ENCODE peak calls at places on chromosomes 11 and 22, in five cellular contexts. One of them, this sample, is unnamed.
A peak's percentile ranks its signal among the peaks of the same experiment; 100 is the strongest.

GRCh38 chr11:102007567-102008437 is 39.4 kb upstream of the CFAP300 start:
- DNase-seq in lower leg skin: no peak
- DNase-seq in sigmoid colon: no peak
- DNase-seq in AG10803: peak; percentile 57
- DNase-seq in cardiac muscle cell: peak; percentile 65
- DNase-seq in this sample: peak; percentile 72

GRCh38 chr11:59187587-59187986 is 15.7 kb downstream of the DTX4 start:
- DNase-seq in lower leg skin: peak; percentile 94
- DNase-seq in sigmoid colon: peak; percentile 94
- DNase-seq in AG10803: peak; percentile 38
- DNase-seq in cardiac muscle cell: no peak
- DNase-seq in this sample: no peak

GRCh38 chr11:111793863-111794262 is 27.7 kb upstream of the PPP2R1B start:
- DNase-seq in lower leg skin: no peak
- DNase-seq in sigmoid colon: no peak
- DNase-seq in AG10803: peak; percentile 79
- DNase-seq in cardiac muscle cell: no peak
- DNase-seq in this sample: peak; percentile 50

GRCh38 chr22:31829505-31829904 is 75.7 kb downstream of the DEPDC5 start:
- DNase-seq in lower leg skin: no peak
- DNase-seq in sigmoid colon: no peak
- DNase-seq in AG10803: peak; percentile 91
- DNase-seq in cardiac muscle cell: no peak
- DNase-seq in this sample: peak; percentile 92

GRCh38 chr11:19881185-19881584 is 168.5 kb downstream of the NAV2 start:
- DNase-seq in lower leg skin: no peak
- DNase-seq in sigmoid colon: no peak
- DNase-seq in AG10803: no peak
- DNase-seq in cardiac muscle cell: no peak
- DNase-seq in this sample: no peak

GRCh38 chr22:33780761-33781160 is 139.5 kb downstream of the LARGE1 start:
- DNase-seq in lower leg skin: no peak
- DNase-seq in sigmoid colon: no peak
- DNase-seq in AG10803: no peak
- DNase-seq in cardiac muscle cell: no peak
- DNase-seq in this sample: no peak

GRCh38 chr22:50102946-50103345 is 13.1 kb downstream of the MOV10L1 start:
- DNase-seq in lower leg skin: no peak
- DNase-seq in sigmoid colon: no peak
- DNase-seq in AG10803: no peak
- DNase-seq in cardiac muscle cell: no peak
- DNase-seq in this sample: no peak

GRCh38 chr11:60785806-60786361 is 751 bp downstream of the MS4A10 start:
- DNase-seq in lower leg skin: no peak
- DNase-seq in sigmoid colon: peak; percentile 37
- DNase-seq in AG10803: peak; percentile 8
- DNase-seq in cardiac muscle cell: no peak
- DNase-seq in this sample: peak; percentile 72

GRCh38 chr22:49754674-49755590 is 72.7 kb downstream of the BRD1 start:
- DNase-seq in lower leg skin: peak; percentile 78
- DNase-seq in sigmoid colon: peak; percentile 44
- DNase-seq in AG10803: no peak
- DNase-seq in cardiac muscle cell: no peak
- DNase-seq in this sample: no peak

GRCh38 chr22:30922151-30922611 is 46.4 kb downstream of the MORC2 start:
- DNase-seq in lower leg skin: peak; percentile 87
- DNase-seq in sigmoid colon: peak; percentile 84
- DNase-seq in AG10803: peak; percentile 64
- DNase-seq in cardiac muscle cell: no peak
- DNase-seq in this sample: peak; percentile 45

GRCh38 chr11:118620529-118621070 is 13.2 kb downstream of the PHLDB1 start:
- DNase-seq in lower leg skin: peak; percentile 86
- DNase-seq in sigmoid colon: no peak
- DNase-seq in AG10803: no peak
- DNase-seq in cardiac muscle cell: no peak
- DNase-seq in this sample: no peak

GRCh38 chr22:35995772-35996171 is 32.9 kb downstream of the RBFOX2 start:
- DNase-seq in lower leg skin: peak; percentile 93
- DNase-seq in sigmoid colon: peak; percentile 95
- DNase-seq in AG10803: peak; percentile 97
- DNase-seq in cardiac muscle cell: no peak
- DNase-seq in this sample: peak; percentile 90

GRCh38 chr22:21641417-21641794 is 696 bp upstream of the SDF2L1 start:
- DNase-seq in lower leg skin: no peak
- DNase-seq in sigmoid colon: no peak
- DNase-seq in AG10803: peak; percentile 47
- DNase-seq in cardiac muscle cell: peak; percentile 68
- DNase-seq in this sample: peak; percentile 55

GRCh38 chr22:21643533-21644357 is 1.6 kb downstream of the SDF2L1 start:
- DNase-seq in lower leg skin: no peak
- DNase-seq in sigmoid colon: no peak
- DNase-seq in AG10803: no peak
- DNase-seq in cardiac muscle cell: no peak
- DNase-seq in this sample: no peak

GRCh38 chr22:21642584-21643448 is 714 bp downstream of the SDF2L1 start:
- DNase-seq in lower leg skin: no peak
- DNase-seq in sigmoid colon: no peak
- DNase-seq in AG10803: peak; percentile 35
- DNase-seq in cardiac muscle cell: peak; percentile 61
- DNase-seq in this sample: peak; percentile 65

GRCh38 chr22:21640810-21641209 is 1.3 kb upstream of the SDF2L1 start:
- DNase-seq in lower leg skin: no peak
- DNase-seq in sigmoid colon: no peak
- DNase-seq in AG10803: no peak
- DNase-seq in cardiac muscle cell: no peak
- DNase-seq in this sample: no peak

GRCh38 chr22:21641795-21642583 is at the start of gene SDF2L1:
- DNase-seq in lower leg skin: peak; percentile 100
- DNase-seq in sigmoid colon: peak; percentile 99
- DNase-seq in AG10803: peak; percentile 98
- DNase-seq in cardiac muscle cell: peak; percentile 99
- DNase-seq in this sample: peak; percentile 99
- TF ChIP-seq CTCF in lower leg skin: no peak
- TF ChIP-seq CTCF in sigmoid colon: no peak
- TF ChIP-seq CTCF in AG10803: no peak
- TF ChIP-seq CTCF in cardiac muscle cell: no peak
- TF ChIP-seq CTCF in this sample: no peak

DNA sequence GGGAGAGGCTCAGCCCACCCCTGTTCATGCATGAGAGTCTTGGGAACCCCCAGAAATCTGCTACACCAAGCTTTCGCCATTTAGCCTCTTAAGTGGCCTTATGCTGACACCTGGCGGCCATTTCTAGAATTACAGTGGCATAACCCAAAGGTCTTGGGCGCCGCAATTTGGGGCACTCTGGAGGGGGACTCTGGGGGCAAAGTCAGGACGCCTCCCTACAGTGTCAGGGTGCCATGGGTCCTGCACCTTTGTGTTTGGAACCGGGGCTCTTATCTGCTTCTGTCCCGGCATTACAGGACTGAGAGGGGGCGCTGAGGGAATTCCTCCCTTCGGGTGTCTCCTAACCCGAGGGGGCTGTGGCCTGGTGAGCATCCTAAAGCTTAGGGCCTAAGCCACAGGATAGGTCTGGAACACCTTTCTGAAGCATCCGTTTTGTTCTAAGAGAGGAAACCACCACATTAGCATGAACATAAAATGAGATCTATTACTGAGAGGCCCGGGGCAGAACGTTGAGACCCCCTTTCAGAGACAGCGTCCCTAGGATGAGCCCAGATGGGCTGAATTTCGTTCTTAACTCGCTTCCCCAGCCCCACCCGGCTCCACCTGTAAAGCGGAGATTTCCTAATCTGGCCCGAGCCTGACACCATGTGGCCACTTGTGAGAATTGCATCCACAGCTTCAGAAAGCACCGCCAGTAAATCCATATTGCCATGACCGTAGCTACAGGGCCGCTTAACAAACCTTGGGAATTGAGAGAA is 9.3 kb downstream of the INS start:
- DNase-seq in lower leg skin: peak; percentile 96
- DNase-seq in sigmoid colon: peak; percentile 88
- DNase-seq in AG10803: peak; percentile 58
- DNase-seq in cardiac muscle cell: peak; percentile 92
- DNase-seq in this sample: peak; percentile 82
- H3K4me3 ChIP-seq in lower leg skin: no peak overlapping the region
- H3K4me3 ChIP-seq in sigmoid colon: no peak overlapping the region
- H3K4me3 ChIP-seq in AG10803: no peak overlapping the region
- H3K4me3 ChIP-seq in cardiac muscle cell: no peak overlapping the region
- H3K4me3 ChIP-seq in this sample: no peak overlapping the region

GRCh38 chr11:103476874-103477273 is 367.6 kb downstream of the DYNC2H1 start:
- DNase-seq in lower leg skin: no peak
- DNase-seq in sigmoid colon: no peak
- DNase-seq in AG10803: no peak
- DNase-seq in cardiac muscle cell: no peak
- DNase-seq in this sample: no peak
- TF ChIP-seq CTCF in lower leg skin: no peak
- TF ChIP-seq CTCF in sigmoid colon: no peak
- TF ChIP-seq CTCF in AG10803: no peak
- TF ChIP-seq CTCF in cardiac muscle cell: no peak
- TF ChIP-seq CTCF in this sample: no peak

GRCh38 chr11:76455931-76456330 is 11.1 kb downstream of the EMSY start:
- DNase-seq in lower leg skin: no peak
- DNase-seq in sigmoid colon: no peak
- DNase-seq in AG10803: no peak
- DNase-seq in cardiac muscle cell: no peak
- DNase-seq in this sample: no peak
- H3K4me3 ChIP-seq in lower leg skin: no peak overlapping the region
- H3K4me3 ChIP-seq in sigmoid colon: no peak overlapping the region
- H3K4me3 ChIP-seq in AG10803: no peak overlapping the region
- H3K4me3 ChIP-seq in cardiac muscle cell: no peak overlapping the region
- H3K4me3 ChIP-seq in this sample: no peak overlapping the region

GRCh38 chr11:115912484-115912945 is 408.3 kb upstream of the CADM1 start:
- DNase-seq in lower leg skin: no peak
- DNase-seq in sigmoid colon: no peak
- DNase-seq in AG10803: no peak
- DNase-seq in cardiac muscle cell: peak; percentile 42
- DNase-seq in this sample: no peak
- TF ChIP-seq CTCF in lower leg skin: no peak
- TF ChIP-seq CTCF in sigmoid colon: no peak
- TF ChIP-seq CTCF in AG10803: peak; percentile 11
- TF ChIP-seq CTCF in cardiac muscle cell: no peak
- TF ChIP-seq CTCF in this sample: no peak

This sample was measured in choroid plexus epithelial cell.